ENCODE peak calls at places on chromosomes 3 and 15, in nine cellular contexts. H is astrocyte of the hippocampus; E is left kidney; F is uterus; U is activated T-helper 1 cell treated with Interleukin-2 at 50 U/mL for 16 hours; I is neural crest cell; R is mammary epithelial cell; B is KBM-7; Y is effector CD4-positive, alpha-beta T cell. J is an unnamed sample.

GRCh38 chr15:64774556-64775523 is 549 bp downstream of the RBPMS2 start:
- DNase-seq in E (peak; percentile 83), F (peak; percentile 46), Y (no peak), H (peak; percentile 53), I (peak; percentile 34), U (no peak), B (no peak), R (no peak), J (no peak)

GRCh38 chr3:156323466-156323865 is 203.1 kb downstream of the KCNAB1 start:
- DNase-seq in Y (no peak), H (no peak), U (no peak), R (peak; percentile 60), I (no peak), F (no peak), B (no peak), E (no peak), J (no peak)

GRCh38 chr15:35062164-35063099 is 22.7 kb downstream of the NANOGP8 start:
- DNase-seq in H (no peak), R (peak; percentile 13), B (no peak), F (no peak), E (no peak), U (no peak), I (no peak), Y (no peak), J (no peak)

GRCh38 chr15:38349251-38349650 is 96.6 kb downstream of the SPRED1 start:
- DNase-seq in H (no peak), I (no peak), Y (no peak), F (no peak), R (no peak), U (no peak), B (no peak), E (no peak), J (no peak)

GRCh38 chr15:69452702-69453513 is at the start of gene RPLP1:
- DNase-seq in Y (peak; percentile 94), E (peak; percentile 98), I (peak; percentile 97), B (peak; percentile 99), U (peak; percentile 94), F (peak; percentile 96), R (peak; percentile 90), H (peak; percentile 98), J (peak; percentile 91)

GRCh38 chr3:121894191-121894990 is at the start of gene SLC15A2:
- DNase-seq in F (no peak), E (no peak), H (peak; percentile 74), R (no peak), B (no peak), U (no peak), I (no peak), Y (no peak), J (no peak)

GRCh38 chr3:32143849-32144757 is 37.7 kb downstream of the GPD1L start:
- DNase-seq in E (peak; percentile 89), I (peak; percentile 62), U (peak; percentile 8), R (peak; percentile 82), F (peak; percentile 30), Y (peak; percentile 45), B (peak; percentile 80), H (peak; percentile 94), J (peak; percentile 73)

GRCh38 chr3:58683001-58683845 is 16.6 kb upstream of the FAM3D start:
- DNase-seq in U (no peak), R (peak; percentile 42), I (no peak), E (no peak), F (no peak), H (peak; percentile 58), Y (no peak), B (peak; percentile 5), J (peak; percentile 15)

GRCh38 chr3:172466553-172467130 is 18.4 kb upstream of the GHSR start:
- DNase-seq in U (no peak), Y (no peak), E (no peak), H (no peak), R (no peak), F (no peak), I (no peak), B (no peak), J (no peak)

GRCh38 chr3:39378092-39378491 is 5.1 kb upstream of the SLC25A38 start:
- DNase-seq in R (peak; percentile 43), H (peak; percentile 38), U (peak; percentile 30), I (peak; percentile 9), F (no peak), B (peak; percentile 62), Y (peak; percentile 50), E (peak; percentile 77), J (peak; percentile 82)

GRCh38 chr15:96595951-96596350 is 265.5 kb downstream of the NR2F2 start:
- DNase-seq in U (no peak), R (no peak), Y (no peak), H (no peak), I (no peak), F (no peak), B (no peak), E (no peak), J (no peak)

GRCh38 chr3:143536817-143537535 is 311.3 kb downstream of the SLC9A9 start:
- DNase-seq in E (peak; percentile 10), Y (no peak), R (peak; percentile 61), F (peak; percentile 50), H (peak; percentile 6), I (no peak), U (no peak), B (no peak), J (no peak)